ENCODE peak calls at places on chromosomes 12 and 14, in nine cellular contexts. One of them, this sample, is unnamed.

GRCh38 chr14:84458881-84459280 is 1071.1 kb upstream of the FLRT2 start:
- DNase-seq in heart left ventricle: no peak
- DNase-seq in astrocyte of the spinal cord: no peak
- DNase-seq in foreskin fibroblast: no peak
- DNase-seq in psoas muscle: no peak
- DNase-seq in ovary: no peak
- DNase-seq in GM12865: no peak
- DNase-seq in WTC11: no peak
- DNase-seq in fibroblast of lung: no peak
- DNase-seq in this sample: no peak

GRCh38 chr12:69688496-69689427 is 10.3 kb downstream of the BEST3 start:
- DNase-seq in heart left ventricle: peak
- DNase-seq in astrocyte of the spinal cord: peak
- DNase-seq in foreskin fibroblast: peak
- DNase-seq in psoas muscle: peak
- DNase-seq in ovary: peak
- DNase-seq in GM12865: peak
- DNase-seq in WTC11: peak
- DNase-seq in fibroblast of lung: peak
- DNase-seq in this sample: peak

GRCh38 chr12:12724421-12725085 is 7.4 kb downstream of the CDKN1B start:
- DNase-seq in heart left ventricle: no peak
- DNase-seq in astrocyte of the spinal cord: peak
- DNase-seq in foreskin fibroblast: no peak
- DNase-seq in psoas muscle: no peak
- DNase-seq in ovary: no peak
- DNase-seq in GM12865: no peak
- DNase-seq in WTC11: no peak
- DNase-seq in fibroblast of lung: no peak
- DNase-seq in this sample: no peak

GRCh38 chr12:75271576-75271975 is 58.5 kb downstream of the CAPS2 start:
- DNase-seq in heart left ventricle: no peak
- DNase-seq in astrocyte of the spinal cord: no peak
- DNase-seq in foreskin fibroblast: no peak
- DNase-seq in psoas muscle: no peak
- DNase-seq in ovary: no peak
- DNase-seq in GM12865: no peak
- DNase-seq in WTC11: no peak
- DNase-seq in fibroblast of lung: no peak
- DNase-seq in this sample: no peak

GRCh38 chr14:70148911-70149675 is 39.7 kb downstream of the SLC8A3 start:
- DNase-seq in heart left ventricle: no peak
- DNase-seq in astrocyte of the spinal cord: no peak
- DNase-seq in foreskin fibroblast: no peak
- DNase-seq in psoas muscle: peak
- DNase-seq in ovary: no peak
- DNase-seq in GM12865: no peak
- DNase-seq in WTC11: no peak
- DNase-seq in fibroblast of lung: no peak
- DNase-seq in this sample: peak

GRCh38 chr12:127149226-127149964 is 1117.6 kb upstream of the TMEM132C start:
- DNase-seq in heart left ventricle: no peak
- DNase-seq in astrocyte of the spinal cord: peak
- DNase-seq in foreskin fibroblast: peak
- DNase-seq in psoas muscle: no peak
- DNase-seq in ovary: no peak
- DNase-seq in GM12865: no peak
- DNase-seq in WTC11: no peak
- DNase-seq in fibroblast of lung: peak
- DNase-seq in this sample: no peak

GRCh38 chr14:91149462-91149861 is 35.6 kb downstream of the DGLUCY start:
- DNase-seq in heart left ventricle: no peak
- DNase-seq in astrocyte of the spinal cord: peak
- DNase-seq in foreskin fibroblast: peak
- DNase-seq in psoas muscle: no peak
- DNase-seq in ovary: peak
- DNase-seq in GM12865: no peak
- DNase-seq in WTC11: no peak
- DNase-seq in fibroblast of lung: peak
- DNase-seq in this sample: peak

GRCh38 chr14:106564058-106564643 is 1037.8 kb downstream of the TMEM121 start:
- DNase-seq in heart left ventricle: no peak
- DNase-seq in astrocyte of the spinal cord: no peak
- DNase-seq in foreskin fibroblast: no peak
- DNase-seq in psoas muscle: no peak
- DNase-seq in ovary: no peak
- DNase-seq in GM12865: peak
- DNase-seq in WTC11: no peak
- DNase-seq in fibroblast of lung: no peak
- DNase-seq in this sample: peak

GRCh38 chr14:95025218-95025617 is 132.1 kb downstream of the DICER1 start:
- DNase-seq in heart left ventricle: no peak
- DNase-seq in astrocyte of the spinal cord: no peak
- DNase-seq in foreskin fibroblast: no peak
- DNase-seq in psoas muscle: no peak
- DNase-seq in ovary: no peak
- DNase-seq in GM12865: no peak
- DNase-seq in WTC11: no peak
- DNase-seq in fibroblast of lung: no peak
- DNase-seq in this sample: no peak

GRCh38 chr14:95025941-95026340 is 131.4 kb downstream of the DICER1 start:
- DNase-seq in heart left ventricle: no peak
- DNase-seq in astrocyte of the spinal cord: no peak
- DNase-seq in foreskin fibroblast: no peak
- DNase-seq in psoas muscle: no peak
- DNase-seq in ovary: no peak
- DNase-seq in GM12865: no peak
- DNase-seq in WTC11: no peak
- DNase-seq in fibroblast of lung: no peak
- DNase-seq in this sample: no peak

GRCh38 chr14:95024380-95024779 is 132.9 kb downstream of the DICER1 start:
- DNase-seq in heart left ventricle: no peak
- DNase-seq in astrocyte of the spinal cord: no peak
- DNase-seq in foreskin fibroblast: no peak
- DNase-seq in psoas muscle: no peak
- DNase-seq in ovary: no peak
- DNase-seq in GM12865: no peak
- DNase-seq in WTC11: no peak
- DNase-seq in fibroblast of lung: no peak
- DNase-seq in this sample: no peak

GRCh38 chr14:95023886-95024285 is 133.4 kb downstream of the DICER1 start:
- DNase-seq in heart left ventricle: no peak
- DNase-seq in astrocyte of the spinal cord: no peak
- DNase-seq in foreskin fibroblast: no peak
- DNase-seq in psoas muscle: no peak
- DNase-seq in ovary: no peak
- DNase-seq in GM12865: no peak
- DNase-seq in WTC11: no peak
- DNase-seq in fibroblast of lung: no peak
- DNase-seq in this sample: peak

GRCh38 chr14:95026851-95027463 is 130.4 kb downstream of the DICER1 start:
- DNase-seq in heart left ventricle: no peak
- DNase-seq in astrocyte of the spinal cord: no peak
- DNase-seq in foreskin fibroblast: no peak
- DNase-seq in psoas muscle: no peak
- DNase-seq in ovary: no peak
- DNase-seq in GM12865: no peak
- DNase-seq in WTC11: no peak
- DNase-seq in fibroblast of lung: no peak
- DNase-seq in this sample: no peak
- TF ChIP-seq CTCF in heart left ventricle: no peak
- TF ChIP-seq CTCF in astrocyte of the spinal cord: no peak
- TF ChIP-seq CTCF in foreskin fibroblast: no peak
- TF ChIP-seq CTCF in psoas muscle: no peak
- TF ChIP-seq CTCF in ovary: no peak
- TF ChIP-seq CTCF in GM12865: no peak
- TF ChIP-seq CTCF in WTC11: no peak
- TF ChIP-seq CTCF in fibroblast of lung: no peak
- TF ChIP-seq CTCF in this sample: no peak

DNA sequence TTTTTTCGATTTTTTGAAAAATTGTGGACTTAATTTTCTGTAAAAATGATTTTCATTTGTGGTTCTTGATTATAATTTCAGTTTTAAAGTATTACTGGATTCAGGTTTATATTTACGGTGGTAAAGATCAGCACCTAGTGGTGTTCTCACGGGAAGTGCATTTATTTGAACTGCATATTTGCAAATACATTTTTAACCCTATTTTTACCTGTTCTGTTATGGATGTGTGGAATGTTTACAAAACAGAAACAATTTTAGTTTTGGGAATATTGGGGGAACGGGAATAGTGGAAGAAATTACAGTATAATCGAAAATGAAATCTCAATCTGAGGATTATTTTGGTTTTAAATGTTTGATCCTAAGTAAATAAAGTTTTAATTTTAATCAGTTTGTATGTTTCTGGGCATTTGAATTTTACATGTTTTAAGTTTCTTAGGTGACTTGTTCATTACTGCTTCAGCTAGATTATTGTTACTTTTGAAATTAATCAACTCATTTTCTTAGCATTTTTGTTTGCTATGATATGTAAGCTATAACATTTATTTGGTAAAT is 805 bp downstream of the ATF7IP start:
- DNase-seq in heart left ventricle: no peak
- DNase-seq in astrocyte of the spinal cord: no peak
- DNase-seq in foreskin fibroblast: peak
- DNase-seq in psoas muscle: no peak
- DNase-seq in ovary: no peak
- DNase-seq in GM12865: peak
- DNase-seq in WTC11: no peak
- DNase-seq in fibroblast of lung: no peak
- DNase-seq in this sample: peak
- TF ChIP-seq CTCF in heart left ventricle: no peak
- TF ChIP-seq CTCF in astrocyte of the spinal cord: peak
- TF ChIP-seq CTCF in foreskin fibroblast: peak
- TF ChIP-seq CTCF in psoas muscle: peak
- TF ChIP-seq CTCF in ovary: peak
- TF ChIP-seq CTCF in GM12865: peak
- TF ChIP-seq CTCF in WTC11: no peak
- TF ChIP-seq CTCF in fibroblast of lung: peak
- TF ChIP-seq CTCF in this sample: peak

DNA sequence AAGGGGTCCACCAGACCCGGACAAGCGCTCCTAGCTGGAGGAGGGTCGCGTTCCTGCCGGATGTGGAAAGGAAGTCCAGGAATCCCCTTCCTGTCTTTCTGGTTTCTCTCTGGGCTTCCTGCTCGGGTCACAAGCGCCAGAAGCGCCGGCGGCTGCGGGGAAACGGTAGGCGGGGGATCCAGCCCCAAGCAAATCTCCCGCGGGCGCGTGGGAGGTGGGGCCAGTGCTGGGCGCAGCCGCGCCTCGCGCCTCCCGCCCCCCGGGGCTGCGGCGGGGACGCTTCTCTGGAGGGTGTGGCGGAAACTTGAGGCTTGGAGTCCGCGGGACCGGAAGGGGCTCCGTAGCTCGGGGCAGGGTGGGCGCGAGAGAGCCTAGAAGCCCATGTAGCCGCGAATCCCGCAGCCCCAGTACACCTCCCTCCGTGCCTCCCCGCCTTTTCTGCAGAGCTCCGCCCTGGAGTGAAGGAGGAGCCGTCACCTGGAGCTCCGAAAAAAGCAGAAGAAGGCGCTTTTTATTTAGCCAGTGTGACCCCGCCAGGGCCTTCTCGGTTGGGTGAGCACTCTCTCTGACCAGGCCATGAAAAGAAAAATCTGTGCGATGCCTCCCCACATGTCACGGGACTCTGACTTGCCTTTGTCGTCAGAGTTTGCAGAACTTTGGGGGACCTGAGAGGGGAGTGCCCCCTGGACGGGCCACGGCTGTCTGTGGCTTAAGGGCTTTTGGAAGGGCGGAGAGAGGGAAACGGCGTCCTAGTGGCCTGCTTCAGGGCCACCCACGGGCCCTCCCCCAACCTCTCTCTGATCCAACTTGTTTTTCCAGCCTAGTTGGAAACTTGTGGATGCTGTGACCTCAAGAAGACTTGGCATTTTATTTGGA is 21.4 kb upstream of the CLEC2D start:
- DNase-seq in heart left ventricle: peak
- DNase-seq in astrocyte of the spinal cord: peak
- DNase-seq in foreskin fibroblast: peak
- DNase-seq in psoas muscle: peak
- DNase-seq in ovary: peak
- DNase-seq in GM12865: peak
- DNase-seq in WTC11: peak
- DNase-seq in fibroblast of lung: peak
- DNase-seq in this sample: peak
- TF ChIP-seq CTCF in heart left ventricle: no peak
- TF ChIP-seq CTCF in astrocyte of the spinal cord: no peak
- TF ChIP-seq CTCF in foreskin fibroblast: no peak
- TF ChIP-seq CTCF in psoas muscle: peak
- TF ChIP-seq CTCF in ovary: no peak
- TF ChIP-seq CTCF in GM12865: no peak
- TF ChIP-seq CTCF in WTC11: no peak
- TF ChIP-seq CTCF in fibroblast of lung: no peak
- TF ChIP-seq CTCF in this sample: no peak

GRCh38 chr12:24561411-24561871 is 387.5 kb downstream of the BCAT1 start:
- DNase-seq in heart left ventricle: no peak
- DNase-seq in astrocyte of the spinal cord: peak
- DNase-seq in foreskin fibroblast: peak
- DNase-seq in psoas muscle: no peak
- DNase-seq in ovary: no peak
- DNase-seq in GM12865: no peak
- DNase-seq in WTC11: no peak
- DNase-seq in fibroblast of lung: peak
- DNase-seq in this sample: peak

GRCh38 chr12:24560192-24560591 is 388.7 kb downstream of the BCAT1 start:
- DNase-seq in heart left ventricle: no peak
- DNase-seq in astrocyte of the spinal cord: peak
- DNase-seq in foreskin fibroblast: no peak
- DNase-seq in psoas muscle: no peak
- DNase-seq in ovary: no peak
- DNase-seq in GM12865: no peak
- DNase-seq in WTC11: no peak
- DNase-seq in fibroblast of lung: peak
- DNase-seq in this sample: no peak

GRCh38 chr12:24560867-24561266 is 388.0 kb downstream of the BCAT1 start:
- DNase-seq in heart left ventricle: no peak
- DNase-seq in astrocyte of the spinal cord: peak
- DNase-seq in foreskin fibroblast: no peak
- DNase-seq in psoas muscle: no peak
- DNase-seq in ovary: no peak
- DNase-seq in GM12865: no peak
- DNase-seq in WTC11: no peak
- DNase-seq in fibroblast of lung: peak
- DNase-seq in this sample: no peak

GRCh38 chr12:24562761-24563392 is 386.0 kb downstream of the BCAT1 start:
- DNase-seq in heart left ventricle: peak
- DNase-seq in astrocyte of the spinal cord: peak
- DNase-seq in foreskin fibroblast: peak
- DNase-seq in psoas muscle: peak
- DNase-seq in ovary: peak
- DNase-seq in GM12865: no peak
- DNase-seq in WTC11: peak
- DNase-seq in fibroblast of lung: peak
- DNase-seq in this sample: peak

DNA sequence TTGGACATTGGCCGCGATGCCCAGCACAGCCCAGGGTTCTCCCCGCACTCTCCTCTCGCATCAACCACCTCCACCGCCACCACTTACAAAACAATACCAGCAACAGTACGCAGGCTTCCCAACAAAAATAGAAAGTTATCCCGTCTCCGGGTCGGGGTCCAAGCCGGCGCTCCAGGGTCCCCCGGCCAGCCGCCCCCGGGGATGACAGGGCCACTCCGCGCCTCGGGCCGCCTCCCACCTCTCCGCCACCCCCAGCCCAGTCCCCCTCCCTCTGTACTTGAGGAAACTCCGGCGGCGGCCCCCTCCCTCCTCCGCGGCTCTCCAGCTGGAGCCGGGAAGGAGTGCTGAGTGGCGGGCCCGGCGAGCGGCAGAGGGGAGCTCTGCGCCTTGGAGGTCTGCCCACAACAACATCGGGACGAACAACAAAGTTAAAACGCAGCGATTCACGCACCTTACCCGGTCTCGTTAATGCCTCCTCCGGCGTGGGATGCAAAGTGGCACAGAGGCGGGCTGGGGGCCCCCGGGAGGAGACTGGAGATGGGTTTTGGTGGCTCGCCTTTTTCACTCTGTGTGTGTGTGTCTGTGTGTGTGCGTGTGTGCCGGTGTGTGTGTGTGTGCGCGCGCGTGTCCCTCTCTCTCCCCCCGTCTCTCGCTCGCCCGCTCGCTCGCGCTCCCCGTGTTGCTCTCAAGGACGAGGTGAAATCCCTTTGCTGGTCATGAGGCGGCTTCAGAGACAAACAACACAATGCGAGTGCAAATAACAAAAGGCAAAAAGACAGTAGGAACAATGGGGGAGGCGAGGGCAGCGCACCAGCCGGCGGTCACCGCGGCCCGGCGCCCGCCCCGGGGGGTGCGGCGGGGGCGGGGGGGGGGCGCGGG is 386.8 kb downstream of the BCAT1 start:
- DNase-seq in heart left ventricle: peak
- DNase-seq in astrocyte of the spinal cord: peak
- DNase-seq in foreskin fibroblast: peak
- DNase-seq in psoas muscle: peak
- DNase-seq in ovary: peak
- DNase-seq in GM12865: peak
- DNase-seq in WTC11: peak
- DNase-seq in fibroblast of lung: peak
- DNase-seq in this sample: peak
- TF ChIP-seq CTCF in heart left ventricle: no peak
- TF ChIP-seq CTCF in astrocyte of the spinal cord: no peak
- TF ChIP-seq CTCF in foreskin fibroblast: no peak
- TF ChIP-seq CTCF in psoas muscle: no peak
- TF ChIP-seq CTCF in ovary: no peak
- TF ChIP-seq CTCF in GM12865: no peak
- TF ChIP-seq CTCF in WTC11: no peak
- TF ChIP-seq CTCF in fibroblast of lung: no peak
- TF ChIP-seq CTCF in this sample: no peak

This sample was measured in MCF 10A.